ENCODE peak calls at places on chromosomes 12 and 14, in seven cellular contexts. J is GM12878, K is H1, X is HepG2, V is SK-N-SH, I is HCT116, T is K562. O is an unnamed sample.

GRCh38 chr12:7144414-7145120 is 14.4 kb downstream of the CLSTN3 start:
- DNase-seq in J (no peak), V (peak), X (no peak), I (peak), T (peak), K (no peak), O (peak)

GRCh38 chr12:113366827-113367226 is 8.4 kb downstream of the PLBD2 start:
- DNase-seq in I (no peak), X (no peak), J (no peak), K (no peak), T (no peak), V (no peak), O (no peak)

GRCh38 chr12:4441355-4442330 is 4.0 kb downstream of the FGF6 start:
- DNase-seq in T (no peak), K (peak), I (no peak), X (no peak), J (no peak), V (peak), O (no peak)

GRCh38 chr14:32004300-32004699 is 72.8 kb upstream of the ARHGAP5 start:
- DNase-seq in V (no peak), K (no peak), J (no peak), X (peak), T (no peak), I (peak), O (no peak)

GRCh38 chr12:29316772-29317171 is 64.2 kb downstream of the ERGIC2 start:
- DNase-seq in I (no peak), X (no peak), K (no peak), T (no peak), J (no peak), V (no peak), O (peak)

GRCh38 chr12:6834254-6834653 is 6.0 kb downstream of the P3H3 start:
- DNase-seq in K (no peak), V (no peak), X (no peak), J (no peak), T (no peak), I (no peak), O (no peak)

GRCh38 chr12:3884671-3885070 is 11.5 kb upstream of the PARP11 start:
- DNase-seq in V (no peak), J (no peak), K (no peak), T (no peak), X (no peak), I (no peak), O (no peak)

GRCh38 chr12:48424644-48425043 is 47.7 kb upstream of the ANP32D start:
- DNase-seq in J (no peak), I (no peak), T (no peak), V (no peak), K (no peak), X (no peak), O (no peak)

GRCh38 chr12:12890815-12891645 is at the start of gene GPRC5A:
- DNase-seq in X (peak), T (peak), J (no peak), K (peak), I (peak), V (peak), O (peak)

GRCh38 chr12:39102474-39103209 is 197.3 kb upstream of the CPNE8 start:
- DNase-seq in J (no peak), K (no peak), V (no peak), T (no peak), X (no peak), I (no peak), O (no peak)

GRCh38 chr12:7091660-7092228 is 501 bp downstream of the C1R start:
- DNase-seq in T (no peak), X (no peak), K (no peak), V (no peak), I (no peak), J (no peak), O (no peak)

GRCh38 chr12:46303039-46303666 is 34.3 kb upstream of the SLC38A1 start:
- DNase-seq in J (peak), V (peak), K (no peak), X (peak), I (peak), T (peak), O (peak)

GRCh38 chr14:70649803-70650202 is 8.1 kb downstream of the TTC9 start:
- DNase-seq in X (no peak), V (no peak), J (no peak), I (no peak), T (no peak), K (peak), O (no peak)

GRCh38 chr14:69287096-69287991 is 27.4 kb downstream of the GALNT16 start:
- DNase-seq in T (no peak), K (peak), I (no peak), X (peak), J (no peak), V (peak), O (peak)
- TF ChIP-seq JUND in T (no peak), K (no peak), I (no peak), X (no peak), J (no peak), V (no peak), O (no peak)

DNA sequence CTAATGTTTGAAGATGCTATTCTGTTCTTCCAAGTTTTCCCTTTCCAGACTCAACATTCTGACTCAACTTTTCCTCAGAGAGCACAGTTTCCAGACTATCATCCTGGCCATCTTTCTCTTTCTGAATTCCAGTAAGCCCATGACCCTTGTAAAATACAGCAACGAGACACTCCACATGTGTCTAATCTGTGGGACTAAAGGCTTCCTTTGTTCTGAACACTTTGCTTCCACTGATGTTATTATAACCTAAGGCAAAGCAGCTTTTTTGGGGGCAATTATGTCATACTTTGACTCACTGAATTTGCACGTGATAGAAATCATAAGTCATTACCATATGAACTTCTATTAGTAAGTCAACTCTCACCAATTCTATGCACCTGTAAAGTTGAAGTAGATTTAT is 6.3 kb upstream of the ART4 start:
- DNase-seq in V (no peak), T (no peak), X (no peak), J (no peak), K (no peak), I (no peak), O (no peak)
- TF ChIP-seq JUND in V (no peak), T (no peak), X (no peak), J (no peak), K (no peak), I (no peak), O (no peak)

DNA sequence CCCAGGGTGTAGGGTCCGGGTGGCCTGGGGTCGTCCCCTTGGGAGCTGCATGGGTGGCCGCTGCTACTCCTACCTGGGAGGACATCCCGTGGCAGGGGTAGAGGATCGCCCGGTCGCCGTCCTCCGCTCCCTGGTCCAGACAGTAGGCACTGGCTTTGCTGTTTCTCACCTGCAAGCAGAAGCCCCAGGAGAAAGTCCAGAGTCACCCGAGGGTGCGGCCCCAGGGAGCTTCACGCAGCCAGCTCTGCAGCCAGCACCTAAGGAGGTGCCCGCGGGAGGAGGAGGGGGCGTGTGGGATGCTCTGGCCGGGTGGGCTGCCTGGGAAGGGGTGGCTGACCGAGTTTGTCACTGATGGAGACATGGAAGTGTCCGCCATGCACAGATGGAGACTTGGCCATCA is 54.8 kb downstream of the NOC4L start:
- DNase-seq in T (no peak), V (no peak), I (no peak), K (no peak), J (no peak), X (no peak), O (no peak)
- TF ChIP-seq JUND in T (no peak), V (no peak), I (no peak), K (no peak), J (no peak), X (no peak), O (no peak)

GRCh38 chr12:107451246-107451645 is 234.4 kb upstream of the PWP1 start:
- DNase-seq in I (no peak), K (no peak), X (no peak), V (no peak), J (no peak), T (no peak), O (no peak)

GRCh38 chr12:107447336-107447735 is 238.3 kb upstream of the PWP1 start:
- DNase-seq in K (no peak), I (no peak), V (no peak), X (no peak), J (no peak), T (no peak), O (no peak)

GRCh38 chr12:107449891-107450290 is 235.7 kb upstream of the PWP1 start:
- DNase-seq in K (no peak), V (no peak), I (no peak), X (no peak), J (no peak), T (no peak), O (no peak)

GRCh38 chr12:107448198-107448597 is 237.4 kb upstream of the PWP1 start:
- DNase-seq in V (peak), T (peak), K (peak), X (no peak), J (no peak), I (peak), O (no peak)

DNA sequence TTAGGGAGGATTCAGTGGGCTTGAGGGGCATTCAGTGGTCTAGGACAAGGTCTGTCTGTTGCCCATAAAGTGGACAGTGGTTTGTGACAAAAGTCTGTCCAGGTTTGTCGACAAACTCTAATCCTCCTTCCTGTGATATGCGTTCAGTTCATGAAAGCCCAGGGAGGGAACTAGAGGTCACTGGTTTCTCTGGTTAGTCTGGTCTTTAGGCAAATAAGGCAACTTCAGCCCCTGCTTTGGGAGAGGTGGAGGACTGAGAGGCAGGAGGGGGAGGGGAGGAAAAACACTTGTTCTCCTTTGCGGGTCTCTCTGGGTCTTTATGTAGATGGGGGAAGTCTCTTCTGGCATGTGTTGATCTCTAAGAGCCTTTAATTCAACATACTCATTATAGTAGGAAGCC is 235.1 kb upstream of the PWP1 start:
- DNase-seq in I (no peak), K (no peak), X (no peak), J (no peak), T (no peak), V (no peak), O (peak)
- TF ChIP-seq JUND in I (no peak), K (no peak), X (no peak), J (no peak), T (no peak), V (no peak), O (no peak)

DNA sequence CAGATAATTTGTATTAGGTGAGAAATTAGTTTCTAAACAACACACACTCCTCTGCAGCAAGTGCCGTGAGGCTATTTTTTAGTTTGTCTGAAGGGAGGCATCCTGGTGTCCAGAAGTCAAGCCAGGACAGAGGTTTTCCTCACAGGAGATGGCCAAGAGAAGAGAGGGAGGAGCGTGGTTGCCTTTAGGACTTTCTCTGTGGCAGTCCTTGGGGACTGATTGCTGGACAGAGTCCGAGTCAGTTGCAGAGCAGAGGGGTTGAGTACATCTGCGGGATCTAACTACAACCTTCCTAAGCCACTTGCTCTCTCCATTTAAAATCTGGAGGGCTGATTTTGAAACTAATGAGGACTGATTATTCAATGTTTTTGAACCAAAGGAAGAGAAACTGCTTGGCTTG is 1.0 kb downstream of the SLCO1C1 start:
- DNase-seq in T (no peak), K (no peak), J (no peak), X (no peak), V (no peak), I (no peak), O (no peak)
- TF ChIP-seq JUND in T (no peak), K (no peak), J (no peak), X (no peak), V (no peak), I (no peak), O (no peak)

GRCh38 chr14:97641827-97642226 is 844.6 kb downstream of the VRK1 start:
- DNase-seq in X (no peak), I (no peak), K (no peak), T (no peak), J (no peak), V (no peak), O (no peak)
- TF ChIP-seq JUND in X (no peak), I (no peak), K (no peak), T (no peak), J (no peak), V (no peak), O (no peak)

O was measured in T47D.